ENCODE peak calls at places on chromosomes 5 and 9, in four cellular contexts. X, K, W and Z are unnamed samples.

GRCh38 chr5:40430112-40430725 is 249.5 kb upstream of the PTGER4 start:
- DNase-seq in X (no peak), K (no peak), W (no peak), Z (no peak)

GRCh38 chr5:150155258-150156032 is at the start of gene PDGFRB:
- DNase-seq in X (no peak), K (no peak), W (peak; percentile 20), Z (no peak)

GRCh38 chr9:99948896-99949295 is 42.4 kb downstream of the STX17 start:
- DNase-seq in X (no peak), K (no peak), W (no peak), Z (no peak)

GRCh38 chr5:1891391-1891790 is 8.7 kb upstream of the IRX4 start:
- DNase-seq in X (no peak), K (no peak), W (no peak), Z (no peak)

GRCh38 chr5:112390327-112390726 is 28.8 kb downstream of the EPB41L4A start:
- DNase-seq in X (no peak), K (peak; percentile 19), W (no peak), Z (no peak)

GRCh38 chr9:108550111-108550510 is 305.7 kb downstream of the ACTL7B start:
- DNase-seq in X (no peak), K (no peak), W (no peak), Z (no peak)

GRCh38 chr9:91126761-91127420 is 234.8 kb downstream of the AUH start:
- DNase-seq in X (no peak), K (no peak), W (no peak), Z (no peak)

GRCh38 chr9:27117489-27118135 is 8.6 kb downstream of the TEK start:
- DNase-seq in X (no peak), K (peak; percentile 49), W (no peak), Z (no peak)

GRCh38 chr9:3929345-3930150 is 370.3 kb downstream of the GLIS3 start:
- DNase-seq in X (no peak), K (no peak), W (no peak), Z (no peak)

GRCh38 chr5:77390795-77391194 is 101.3 kb downstream of the WDR41 start:
- DNase-seq in X (no peak), K (peak; percentile 27), W (no peak), Z (no peak)

GRCh38 chr9:85246566-85246965 is 495.2 kb downstream of the AGTPBP1 start:
- DNase-seq in X (no peak), K (no peak), W (no peak), Z (no peak)

GRCh38 chr9:93107151-93107824 is 11.3 kb downstream of the CARD19 start:
- DNase-seq in X (no peak), K (no peak), W (no peak), Z (no peak)

GRCh38 chr5:151924564-151925395 is at the start of gene GLRA1:
- DNase-seq in X (no peak), K (peak; percentile 24), W (peak; percentile 66), Z (peak; percentile 72)

GRCh38 chr5:14250094-14250777 is 107.1 kb downstream of the TRIO start:
- DNase-seq in X (no peak), K (peak; percentile 19), W (peak; percentile 66), Z (peak; percentile 62)

GRCh38 chr5:176530406-176530982 is 6.7 kb downstream of the RNF44 start:
- DNase-seq in X (no peak), K (no peak), W (no peak), Z (no peak)

GRCh38 chr5:29218829-29219228 is 1974.7 kb upstream of the CDH6 start:
- DNase-seq in X (no peak), K (no peak), W (no peak), Z (no peak)

GRCh38 chr9:37290881-37291485 is 131.5 kb upstream of the GRHPR start:
- DNase-seq in X (no peak), K (no peak), W (no peak), Z (no peak)

GRCh38 chr9:103003689-103004088 is 8.6 kb downstream of the CYLC2 start:
- DNase-seq in X (no peak), K (no peak), W (no peak), Z (no peak)

GRCh38 chr5:159422371-159422770 is 92.1 kb upstream of the IL12B start:
- DNase-seq in X (no peak), K (no peak), W (no peak), Z (no peak)

GRCh38 chr5:143585970-143586369 is 182.5 kb upstream of the NR3C1 start:
- DNase-seq in X (no peak), K (no peak), W (peak; percentile 76), Z (no peak)

GRCh38 chr9:91771027-91771426 is 179.0 kb downstream of the ROR2 start:
- DNase-seq in X (no peak), K (no peak), W (no peak), Z (no peak)

GRCh38 chr5:77727190-77727589 is 48.9 kb downstream of the TBCA start:
- DNase-seq in X (no peak), K (no peak), W (no peak), Z (no peak)

GRCh38 chr5:178312900-178313299 is 80.3 kb upstream of the PHYKPL start:
- DNase-seq in X (no peak), K (no peak), W (peak; percentile 24), Z (no peak)

GRCh38 chr9:134731497-134732391 is 90.1 kb downstream of the COL5A1 start:
- DNase-seq in X (no peak), K (no peak), W (no peak), Z (no peak)

GRCh38 chr5:101418735-101419134 is 515.7 kb upstream of the ST8SIA4 start:
- DNase-seq in X (no peak), K (no peak), W (no peak), Z (no peak)

GRCh38 chr5:64814073-64814472 is 45.3 kb downstream of the CWC27 start:
- DNase-seq in X (peak; percentile 19), K (no peak), W (no peak), Z (no peak)

GRCh38 chr9:35563791-35564197 is 41.3 kb upstream of the TESK1 start:
- DNase-seq in X (no peak), K (peak; percentile 63), W (peak; percentile 34), Z (no peak)

GRCh38 chr5:146185161-146185560 is 2.7 kb upstream of the LARS1 start:
- DNase-seq in X (no peak), K (no peak), W (no peak), Z (no peak)

GRCh38 chr5:141040093-141040762 is 10.9 kb upstream of the PCDHB1 start:
- DNase-seq in X (no peak), K (no peak), W (no peak), Z (peak; percentile 16)

DNA sequence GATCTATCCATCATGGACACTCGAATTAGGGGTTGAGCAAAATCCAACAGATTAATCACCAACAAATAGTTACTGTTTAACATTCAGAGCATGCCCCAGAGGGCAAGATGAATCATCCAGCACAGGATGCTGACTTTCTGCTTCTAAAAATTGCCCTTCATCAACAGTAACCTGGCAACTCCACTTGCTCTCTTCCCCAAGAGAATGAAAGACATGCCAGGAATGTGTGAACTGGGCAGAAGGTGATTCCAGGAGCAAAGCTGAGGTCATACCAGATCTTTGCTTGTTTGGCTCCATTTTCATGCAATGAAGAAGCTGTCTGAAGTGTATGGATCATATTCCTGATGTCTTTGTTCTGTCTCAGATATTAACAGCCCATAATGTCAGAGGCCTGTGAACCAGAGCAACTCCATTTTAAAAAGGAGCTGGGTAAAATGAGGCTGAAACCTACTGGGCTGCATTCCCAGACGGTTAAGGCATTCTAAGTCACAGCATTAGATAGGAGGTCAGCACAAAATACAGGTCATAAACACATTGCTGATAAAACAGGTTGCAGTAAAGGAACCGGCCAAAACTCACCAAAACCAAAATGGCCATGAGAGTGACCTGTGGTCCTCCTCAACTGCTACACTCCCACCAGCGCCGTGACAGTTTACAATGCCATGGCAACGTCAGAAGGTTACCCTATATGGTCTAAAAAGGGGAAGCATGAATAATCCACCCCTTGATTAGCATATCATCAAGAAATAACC is 2.5 kb upstream of the ZNF367 start:
- DNase-seq in X (peak; percentile 61), K (peak; percentile 97), W (peak; percentile 73), Z (no peak)
- TF ChIP-seq BHLHE40 in X (peak; percentile 9), K (no peak), W (no peak), Z (no peak)

DNA sequence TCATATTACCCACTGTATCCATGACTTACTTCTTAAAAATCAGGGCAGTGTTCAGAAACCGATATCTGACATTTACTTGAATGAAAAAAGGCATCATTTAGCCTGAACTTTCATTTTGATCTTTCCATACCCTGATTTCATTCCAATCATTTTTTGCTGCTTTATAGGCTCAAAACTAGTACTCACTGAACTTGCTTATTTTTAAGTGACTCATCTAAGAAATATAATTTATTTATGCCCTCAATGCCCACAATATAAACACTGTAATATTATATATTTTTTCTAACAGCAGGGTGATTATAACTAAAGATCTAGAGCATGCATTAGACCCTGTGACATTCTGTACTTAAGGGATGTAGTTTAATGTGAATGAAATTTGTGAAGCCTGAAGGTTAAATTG is 446.0 kb upstream of the CDH10 start:
- DNase-seq in X (no peak), K (no peak), W (no peak), Z (no peak)
- TF ChIP-seq FOXM1 in X (no peak), K (no peak), W (no peak), Z (no peak)

GRCh38 chr5:136082390-136083193 is 50.1 kb upstream of the SMAD5 start:
- DNase-seq in X (no peak), K (peak; percentile 59), W (peak; percentile 79), Z (peak; percentile 77)

GRCh38 chr5:136081192-136081591 is 51.5 kb upstream of the SMAD5 start:
- DNase-seq in X (no peak), K (no peak), W (no peak), Z (no peak)

GRCh38 chr5:136080113-136080482 is 51.3 kb downstream of the TGFBI start:
- DNase-seq in X (no peak), K (no peak), W (no peak), Z (no peak)

GRCh38 chr5:136079195-136079985 is 50.6 kb downstream of the TGFBI start:
- DNase-seq in X (no peak), K (no peak), W (no peak), Z (no peak)

DNA sequence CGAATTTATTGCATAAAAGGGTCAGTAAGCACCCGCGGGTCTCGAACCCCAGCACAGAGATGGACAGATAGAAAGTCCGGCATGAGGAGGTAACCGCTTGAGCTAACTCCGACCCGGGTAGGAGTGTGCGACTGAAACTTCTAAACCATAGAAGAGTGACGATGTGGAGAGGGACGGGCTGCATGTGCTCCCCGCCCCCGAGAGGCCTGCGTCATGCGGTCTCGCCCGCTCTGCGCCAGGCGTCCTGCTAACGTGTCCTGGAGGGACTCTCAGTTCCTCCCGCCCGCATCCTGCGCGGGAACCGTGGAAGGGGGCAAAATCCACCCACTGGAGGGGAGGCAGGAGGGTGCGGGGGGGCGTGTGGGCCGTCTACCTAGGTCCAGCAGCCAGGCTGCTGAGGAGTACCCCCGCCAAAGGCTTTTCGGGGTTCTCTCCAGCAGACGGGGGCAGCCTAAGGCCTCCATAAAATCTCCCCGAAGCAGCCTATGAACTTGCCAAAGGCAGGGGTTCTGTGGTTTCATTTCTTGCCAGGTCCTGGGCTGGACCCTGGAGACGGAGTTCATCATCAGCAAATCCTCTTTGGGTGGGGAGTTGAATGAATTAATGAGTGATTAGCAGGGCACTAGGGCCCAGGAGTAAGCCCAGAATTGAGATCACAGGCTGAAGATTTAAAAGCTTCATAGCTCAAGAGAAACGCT is 51.8 kb downstream of the TGFBI start:
- DNase-seq in X (peak; percentile 82), K (no peak), W (peak; percentile 90), Z (no peak)
- TF ChIP-seq BHLHE40 in X (peak; percentile 84), K (no peak), W (peak; percentile 64), Z (no peak)

DNA sequence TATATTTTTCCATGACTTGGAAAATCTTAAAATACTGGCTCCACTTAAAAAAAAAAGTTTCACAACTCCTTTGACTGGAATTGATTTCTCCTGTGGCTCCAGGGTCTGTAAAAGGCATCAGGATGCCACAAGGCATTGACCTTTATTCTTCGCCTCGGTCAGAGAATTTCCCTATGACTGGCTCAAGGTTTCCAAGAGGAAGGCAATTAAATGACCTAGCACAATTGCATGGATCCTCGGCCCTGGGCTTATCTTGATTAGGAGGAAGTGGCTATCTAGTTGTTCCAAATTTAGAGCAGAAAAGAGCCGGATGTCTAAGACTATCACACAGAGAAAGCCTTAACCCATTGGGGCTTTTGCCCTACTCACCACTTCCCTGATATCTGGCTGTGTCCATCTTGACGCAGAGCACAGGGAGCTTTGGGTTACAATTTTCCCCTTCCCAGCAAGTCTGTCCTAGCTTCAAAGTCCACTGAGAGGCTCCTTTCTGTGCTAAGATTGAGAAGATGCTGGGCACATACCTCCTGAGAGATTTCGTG is 56.9 kb upstream of the COL15A1 start:
- DNase-seq in X (no peak), K (no peak), W (peak; percentile 77), Z (no peak)
- TF ChIP-seq FOXM1 in X (no peak), K (no peak), W (no peak), Z (no peak)